ENCODE peak calls at places on chromosome 13, in six cellular contexts. T is mesendoderm, I is H9, H is IMR-90, A is neuronal stem cell, W is mesenchymal stem cell. K is an unnamed sample.

GRCh38 chr13:68888832-68889231 is 1218.8 kb upstream of the ATXN8OS start:
- DNase-seq in T (no peak), I (no peak), H (no peak), A (no peak), W (no peak), K (peak; percentile 29)

GRCh38 chr13:35208587-35208986 is 266.5 kb downstream of the NBEA start:
- DNase-seq in T (no peak), I (no peak), H (no peak), A (no peak), W (no peak), K (no peak)

GRCh38 chr13:46170268-46170667 is 11.7 kb downstream of the LCP1 start:
- DNase-seq in T (no peak), I (peak; percentile 35), H (no peak), A (no peak), W (no peak), K (no peak)

GRCh38 chr13:37748913-37749312 is 120.7 kb downstream of the TRPC4 start:
- DNase-seq in T (no peak), I (no peak), H (no peak), A (no peak), W (no peak), K (no peak)

GRCh38 chr13:24192036-24192810 is 31.7 kb downstream of the SPATA13 start:
- DNase-seq in T (peak; percentile 93), I (peak; percentile 36), H (no peak), A (no peak), W (no peak), K (no peak)

GRCh38 chr13:71590654-71591148 is 276.3 kb downstream of the DACH1 start:
- DNase-seq in T (peak; percentile 13), I (no peak), H (no peak), A (no peak), W (no peak), K (no peak)

GRCh38 chr13:24042710-24043440 is 117.6 kb upstream of the SPATA13 start:
- DNase-seq in T (no peak), I (no peak), H (peak; percentile 63), A (no peak), W (peak; percentile 83), K (no peak)

GRCh38 chr13:42728507-42729180 is 52.7 kb upstream of the FAM216B start:
- DNase-seq in T (no peak), I (no peak), H (no peak), A (no peak), W (peak; percentile 41), K (peak; percentile 53)

GRCh38 chr13:87884874-87885273 is 213.7 kb downstream of the SLITRK5 start:
- DNase-seq in T (peak; percentile 82), I (peak; percentile 39), H (peak; percentile 2), A (peak; percentile 15), W (peak; percentile 78), K (no peak)

GRCh38 chr13:51330741-51331140 is 8.8 kb upstream of the SERPINE3 start:
- DNase-seq in T (no peak), I (no peak), H (no peak), A (no peak), W (no peak), K (no peak)

GRCh38 chr13:33195693-33196464 is 89.7 kb downstream of the STARD13 start:
- DNase-seq in T (no peak), I (no peak), H (no peak), A (no peak), W (no peak), K (peak; percentile 58)

GRCh38 chr13:27276188-27276587 is 5.6 kb downstream of the RASL11A start:
- DNase-seq in T (no peak), I (peak; percentile 15), H (peak; percentile 58), A (no peak), W (no peak), K (no peak)

GRCh38 chr13:75226755-75227435 is 255.1 kb downstream of the TBC1D4 start:
- DNase-seq in T (peak; percentile 5), I (no peak), H (peak; percentile 86), A (no peak), W (peak; percentile 62), K (no peak)

GRCh38 chr13:99312493-99312883 is 5.3 kb upstream of the GPR183 start:
- DNase-seq in T (no peak), I (no peak), H (peak; percentile 39), A (no peak), W (peak; percentile 86), K (peak; percentile 54)

GRCh38 chr13:105572401-105572800 is 963.1 kb downstream of the EFNB2 start:
- DNase-seq in T (peak; percentile 10), I (no peak), H (no peak), A (no peak), W (peak; percentile 17), K (no peak)

GRCh38 chr13:79992111-79992510 is 348.8 kb downstream of the SPRY2 start:
- DNase-seq in T (no peak), I (no peak), H (no peak), A (no peak), W (no peak), K (no peak)

GRCh38 chr13:66574606-66575005 is 655.5 kb downstream of the PCDH9 start:
- DNase-seq in T (no peak), I (no peak), H (peak; percentile 48), A (no peak), W (no peak), K (no peak)

GRCh38 chr13:105527127-105527526 is 1008.3 kb downstream of the EFNB2 start:
- DNase-seq in T (no peak), I (no peak), H (no peak), A (no peak), W (no peak), K (no peak)

GRCh38 chr13:94435604-94436226 is 43.8 kb downstream of the DCT start:
- DNase-seq in T (peak; percentile 68), I (no peak), H (peak; percentile 58), A (peak; percentile 30), W (peak; percentile 59), K (no peak)

GRCh38 chr13:94620286-94620896 is 18.7 kb downstream of the GPR180 start:
- DNase-seq in T (peak; percentile 57), I (no peak), H (peak; percentile 41), A (peak; percentile 33), W (peak; percentile 49), K (peak; percentile 22)

DNA sequence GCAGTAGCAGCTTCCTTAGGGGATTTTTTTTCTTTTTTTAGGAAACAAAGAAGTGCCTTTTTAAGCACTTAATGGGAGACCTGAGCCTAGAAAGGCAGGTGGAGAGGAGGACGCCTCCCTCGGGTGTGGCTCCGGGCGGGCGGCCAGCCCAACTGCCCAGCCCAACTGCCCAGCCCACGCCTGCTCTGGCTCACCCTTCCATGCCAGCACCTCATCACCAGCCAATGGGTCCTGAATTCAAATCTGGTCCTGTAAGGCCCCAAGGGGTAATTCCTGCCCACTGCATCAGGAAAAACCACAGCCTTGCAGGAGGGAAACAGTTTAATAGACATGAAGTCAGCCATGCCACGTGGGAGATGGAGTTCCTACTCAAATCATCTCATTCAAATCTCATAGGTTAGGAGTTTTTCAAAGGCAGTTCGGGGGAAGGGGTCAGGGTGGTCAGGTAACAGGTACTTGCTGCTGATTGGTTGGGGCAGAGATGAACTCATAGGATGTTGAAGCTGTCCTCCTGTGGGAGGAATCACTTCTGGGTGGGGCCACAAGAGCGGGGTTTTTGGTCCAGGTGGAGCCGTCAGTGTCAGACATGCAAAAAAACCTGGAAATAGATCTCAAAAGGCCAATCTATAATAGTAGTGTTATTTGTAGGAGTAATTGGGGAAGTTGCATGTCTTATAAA is 64.9 kb downstream of the HSPH1 start:
- DNase-seq in T (peak; percentile 7), I (peak; percentile 41), H (no peak), A (no peak), W (no peak), K (no peak)
- H2BK5ac ChIP-seq in T (peak overlapping the region; percentile 75), I (no peak overlapping the region), H (no peak overlapping the region), A (no peak overlapping the region), W (no peak overlapping the region), K (no peak overlapping the region)

GRCh38 chr13:86554066-86554465 is 754.8 kb upstream of the SLITRK6 start:
- DNase-seq in T (no peak), I (no peak), H (no peak), A (no peak), W (no peak), K (no peak)
- H2AK5ac ChIP-seq in T (no peak overlapping the region), I (no peak overlapping the region), H (no peak overlapping the region), A (no peak overlapping the region), W (no peak overlapping the region), K (no peak overlapping the region)

GRCh38 chr13:54305377-54305776 is 1276.8 kb downstream of the OLFM4 start:
- DNase-seq in T (no peak), I (peak; percentile 40), H (no peak), A (no peak), W (no peak), K (no peak)
- H2BK5ac ChIP-seq in T (no peak overlapping the region), I (no peak overlapping the region), H (no peak overlapping the region), A (no peak overlapping the region), W (no peak overlapping the region), K (no peak overlapping the region)

GRCh38 chr13:112782433-112783010 is 92.7 kb downstream of the ATP11A start:
- DNase-seq in T (no peak), I (no peak), H (no peak), A (no peak), W (peak; percentile 17), K (no peak)
- H2AK5ac ChIP-seq in T (no peak overlapping the region), I (no peak overlapping the region), H (peak overlapping the region; percentile 75), A (no peak overlapping the region), W (no peak overlapping the region), K (no peak overlapping the region)